ENCODE peak calls at places on chromosomes 16 and 17, in five cellular contexts. M is GM12865; Q is T-helper 9 cell; H is CD8-positive, alpha-beta memory T cell; L is epithelial cell of esophagus. G is an unnamed sample.

GRCh38 chr17:30173649-30174048 is 57.0 kb downstream of the NSRP1 start:
- DNase-seq in M (peak; percentile 75), Q (no peak), H (no peak), L (no peak), G (no peak)

GRCh38 chr17:19812407-19812806 is 55.3 kb downstream of the ULK2 start:
- DNase-seq in M (no peak), Q (no peak), H (peak; percentile 3), L (peak; percentile 18), G (peak; percentile 21)

GRCh38 chr16:82761236-82761635 is 134.5 kb downstream of the CDH13 start:
- DNase-seq in M (no peak), Q (no peak), H (no peak), L (peak; percentile 79), G (peak; percentile 13)

GRCh38 chr17:5182597-5183409 is 8.9 kb downstream of the ZNF594 start:
- DNase-seq in M (no peak), Q (no peak), H (no peak), L (no peak), G (no peak)

GRCh38 chr17:49515196-49515770 is 20.2 kb downstream of the NGFR start:
- DNase-seq in M (peak; percentile 95), Q (no peak), H (no peak), L (peak; percentile 61), G (peak; percentile 56)

GRCh38 chr17:56833023-56833811 is 503 bp downstream of the C17orf67 start:
- DNase-seq in M (peak; percentile 91), Q (peak; percentile 58), H (peak; percentile 69), L (peak; percentile 92), G (peak; percentile 36)

GRCh38 chr17:81116704-81117103 is 48.6 kb upstream of the PVALEF start:
- DNase-seq in M (no peak), Q (no peak), H (no peak), L (no peak), G (no peak)

GRCh38 chr16:55501549-55502322 is 7.1 kb upstream of the LPCAT2 start:
- DNase-seq in M (no peak), Q (no peak), H (no peak), L (peak; percentile 37), G (no peak)

GRCh38 chr17:34579979-34580684 is 750 bp downstream of the TMEM132E start:
- DNase-seq in M (no peak), Q (no peak), H (no peak), L (peak; percentile 10), G (peak; percentile 29)

GRCh38 chr17:10737168-10737622 is 7.4 kb upstream of the TMEM220 start:
- DNase-seq in M (peak; percentile 40), Q (no peak), H (peak; percentile 46), L (peak; percentile 66), G (peak; percentile 7)

GRCh38 chr16:50310308-50311133 is 44.2 kb downstream of the ADCY7 start:
- DNase-seq in M (no peak), Q (no peak), H (no peak), L (no peak), G (no peak)

GRCh38 chr17:74964246-74964761 is 8.3 kb downstream of the HID1 start:
- DNase-seq in M (no peak), Q (no peak), H (no peak), L (no peak), G (no peak)

GRCh38 chr16:87956169-87956770 is 5.0 kb downstream of the BANP start:
- DNase-seq in M (peak; percentile 82), Q (peak; percentile 58), H (peak; percentile 86), L (peak; percentile 34), G (no peak)

GRCh38 chr16:31002810-31003209 is 7.6 kb downstream of the STX1B start:
- DNase-seq in M (no peak), Q (no peak), H (no peak), L (no peak), G (no peak)

GRCh38 chr17:81388091-81388611 is 7.1 kb upstream of the BAHCC1 start:
- DNase-seq in M (no peak), Q (no peak), H (no peak), L (no peak), G (no peak)

GRCh38 chr16:72467157-72467759 is 295.3 kb upstream of the PMFBP1 start:
- DNase-seq in M (peak; percentile 61), Q (no peak), H (no peak), L (peak; percentile 62), G (no peak)

GRCh38 chr16:25064967-25065366 is 46.6 kb upstream of the LCMT1 start:
- DNase-seq in M (no peak), Q (no peak), H (no peak), L (peak; percentile 27), G (peak; percentile 9)